ENCODE peak calls at places on chromosomes 4 and X, in ten cellular contexts. W is heart left ventricle, G is RWPE1, X is colonic mucosa, I is cardiac fibroblast, Z is endodermal cell, R is AG04450, H is mesothelial cell of epicardium, N is A549, A is thoracic aorta. K is an unnamed sample.

GRCh38 chrX:13666836-13667235 is 13.9 kb downstream of the TCEANC start:
- DNase-seq in W (no peak), G (no peak), X (no peak), I (no peak), Z (no peak), R (no peak), H (no peak), N (no peak), A (no peak), K (no peak)

GRCh38 chrX:71285929-71286328 is 2.5 kb downstream of the NONO start:
- DNase-seq in W (no peak), G (no peak), X (no peak), I (no peak), Z (no peak), R (no peak), H (no peak), N (no peak), A (no peak), K (no peak)

GRCh38 chr4:172813359-172813923 is 355.2 kb upstream of the GALNT7 start:
- DNase-seq in W (no peak), G (no peak), X (no peak), I (no peak), Z (no peak), R (no peak), H (no peak), N (no peak), A (no peak), K (no peak)

GRCh38 chr4:8917321-8917811 is 45.7 kb upstream of the HMX1 start:
- DNase-seq in W (no peak), G (no peak), X (peak), I (no peak), Z (no peak), R (no peak), H (no peak), N (no peak), A (no peak), K (no peak)

GRCh38 chr4:1227817-1228216 is 21.1 kb downstream of the CTBP1 start:
- DNase-seq in W (no peak), G (no peak), X (no peak), I (no peak), Z (no peak), R (no peak), H (no peak), N (no peak), A (no peak), K (no peak)

GRCh38 chr4:70601422-70602039 is 9.5 kb downstream of the AMBN start:
- DNase-seq in W (peak), G (peak), X (peak), I (peak), Z (peak), R (peak), H (no peak), N (peak), A (no peak), K (peak)

GRCh38 chr4:10106421-10107039 is 10.1 kb downstream of the WDR1 start:
- DNase-seq in W (peak), G (peak), X (peak), I (peak), Z (no peak), R (peak), H (no peak), N (peak), A (peak), K (peak)

GRCh38 chr4:105767579-105767978 is 59.0 kb downstream of the GSTCD start:
- DNase-seq in W (no peak), G (no peak), X (no peak), I (no peak), Z (no peak), R (no peak), H (no peak), N (no peak), A (no peak), K (no peak)

GRCh38 chr4:144989306-144989705 is 108.7 kb downstream of the ANAPC10 start:
- DNase-seq in W (no peak), G (no peak), X (no peak), I (no peak), Z (no peak), R (no peak), H (no peak), N (no peak), A (no peak), K (no peak)

GRCh38 chr4:79949186-79949585 is 123.8 kb downstream of the ANTXR2 start:
- DNase-seq in W (no peak), G (no peak), X (no peak), I (no peak), Z (no peak), R (no peak), H (no peak), N (no peak), A (no peak), K (no peak)

GRCh38 chr4:182384496-182385155 is 141.4 kb downstream of the TENM3 start:
- DNase-seq in W (no peak), G (no peak), X (no peak), I (no peak), Z (no peak), R (no peak), H (no peak), N (no peak), A (no peak), K (no peak)

GRCh38 chr4:78951862-78952472 is 12.7 kb upstream of the PAQR3 start:
- DNase-seq in W (peak), G (peak), X (no peak), I (peak), Z (no peak), R (no peak), H (no peak), N (peak), A (no peak), K (peak)

GRCh38 chrX:103879339-103879738 is 47.3 kb upstream of the RAB9B start:
- DNase-seq in W (no peak), G (peak), X (no peak), I (peak), Z (no peak), R (no peak), H (no peak), N (no peak), A (no peak), K (peak)

GRCh38 chrX:153688900-153689590 is 1.3 kb downstream of the SLC6A8 start:
- DNase-seq in W (peak), G (no peak), X (no peak), I (peak), Z (no peak), R (no peak), H (no peak), N (no peak), A (no peak), K (peak)

GRCh38 chr4:88759039-88759631 is 61.5 kb upstream of the NAP1L5 start:
- DNase-seq in W (no peak), G (no peak), X (no peak), I (peak), Z (peak), R (no peak), H (no peak), N (no peak), A (no peak), K (peak)

GRCh38 chrX:38514014-38514854 is 47.1 kb upstream of the TSPAN7 start:
- DNase-seq in W (no peak), G (no peak), X (no peak), I (no peak), Z (no peak), R (no peak), H (no peak), N (no peak), A (no peak), K (no peak)

GRCh38 chr4:173766231-173766630 is 236.2 kb upstream of the HAND2 start:
- DNase-seq in W (no peak), G (no peak), X (no peak), I (no peak), Z (no peak), R (no peak), H (no peak), N (no peak), A (no peak), K (no peak)

DNA sequence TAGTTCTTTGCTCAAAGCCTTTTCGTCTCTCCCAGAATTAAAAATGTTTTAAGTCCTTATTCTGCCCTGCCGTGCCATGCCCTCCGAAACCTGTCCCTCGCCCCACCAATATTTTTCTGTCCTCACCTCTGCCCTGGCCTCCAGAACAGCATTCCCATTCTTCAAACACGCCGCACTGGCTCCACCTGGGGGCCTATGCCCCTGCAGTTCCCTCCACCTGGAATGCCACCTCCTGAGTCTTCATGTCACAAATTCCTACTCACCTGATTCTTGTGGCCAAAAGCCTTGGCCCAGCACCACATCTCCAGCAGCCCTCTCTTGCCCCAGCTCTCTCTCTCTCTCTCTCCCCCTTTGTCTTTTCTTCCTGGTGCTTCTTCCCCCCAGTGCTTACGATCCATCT is 91.6 kb downstream of the APBB2 start:
- DNase-seq in W (no peak), G (no peak), X (no peak), I (no peak), Z (peak), R (no peak), H (no peak), N (no peak), A (no peak), K (no peak)
- TF ChIP-seq CTCF in W (no peak), G (no peak), X (no peak), I (no peak), Z (peak), R (no peak), H (no peak), N (no peak), A (no peak), K (no peak)

GRCh38 chr4:139704915-139705485 is 39.4 kb downstream of the MGST2 start:
- DNase-seq in W (no peak), G (peak), X (no peak), I (peak), Z (no peak), R (no peak), H (no peak), N (peak), A (no peak), K (peak)
- TF ChIP-seq CTCF in W (no peak), G (no peak), X (no peak), I (peak), Z (peak), R (peak), H (no peak), N (no peak), A (no peak), K (peak)

GRCh38 chr4:126106658-126107057 is 791.9 kb downstream of the FAT4 start:
- DNase-seq in W (no peak), G (no peak), X (no peak), I (peak), Z (peak), R (no peak), H (no peak), N (no peak), A (no peak), K (no peak)
- TF ChIP-seq CTCF in W (no peak), G (no peak), X (no peak), I (no peak), Z (peak), R (peak), H (peak), N (no peak), A (no peak), K (peak)

DNA sequence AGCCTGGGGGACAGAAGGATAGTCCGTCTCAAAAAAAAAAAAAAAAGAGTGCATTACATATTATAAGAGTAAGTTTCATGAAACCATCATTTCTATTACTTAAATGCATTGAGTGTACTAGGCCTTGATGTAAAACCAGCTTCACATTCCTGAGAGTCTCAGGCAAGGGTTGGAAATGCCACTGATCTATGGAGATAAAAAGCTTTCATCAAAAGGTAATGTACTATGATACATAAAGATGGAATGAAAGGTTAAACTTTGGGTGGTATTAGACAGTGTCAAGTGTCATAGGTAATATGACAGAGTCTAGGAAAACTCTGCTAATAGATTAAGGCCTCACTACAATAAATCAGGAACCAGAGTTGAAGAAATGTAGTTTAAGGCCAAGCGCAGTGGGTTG is 7.4 kb downstream of the CFAP97 start:
- DNase-seq in W (no peak), G (no peak), X (no peak), I (no peak), Z (no peak), R (no peak), H (no peak), N (no peak), A (no peak), K (no peak)
- TF ChIP-seq CTCF in W (no peak), G (no peak), X (no peak), I (no peak), Z (no peak), R (no peak), H (no peak), N (no peak), A (no peak), K (no peak)

GRCh38 chr4:6332042-6332668 is 62.5 kb downstream of the WFS1 start:
- DNase-seq in W (no peak), G (peak), X (no peak), I (peak), Z (peak), R (no peak), H (no peak), N (peak), A (no peak), K (no peak)
- TF ChIP-seq CTCF in W (peak), G (peak), X (peak), I (peak), Z (peak), R (peak), H (peak), N (peak), A (peak), K (peak)